ENCODE peak calls at places on chromosomes 11 and 22, in ten cellular contexts. S is stimulated activated naive CD8-positive, alpha-beta T cell treated with anti-CD3 and anti-CD28 coated beads, Interleukin-15, amount 100 ng/mL, for 72 hours; X is WTC11; E is naive thymus-derived CD8-positive, alpha-beta T cell; L is NCI-H1105; B is heart left ventricle; N is activated CD4-positive, alpha-beta T cell treated with anti-CD3 and anti-CD28 coated beads, Interleukin-2, amount 50 U/mL, for 4 hours; H is bronchial epithelial cell; F is hepatocyte; J is PC-3. I is an unnamed sample.

GRCh38 chr22:20857838-20858614 is 585 bp downstream of the PI4KA start:
- DNase-seq in X (peak; percentile 95), L (peak; percentile 78), F (peak; percentile 94), J (peak; percentile 67), E (peak; percentile 73), H (peak; percentile 49), B (peak; percentile 91), N (peak; percentile 83), S (peak; percentile 84), I (peak; percentile 86)

GRCh38 chr22:37808294-37808657 is 542 bp downstream of the GCAT start:
- DNase-seq in H (peak; percentile 33), E (no peak), S (no peak), B (no peak), L (no peak), J (no peak), N (no peak), X (no peak), F (no peak), I (no peak)

GRCh38 chr22:36926721-36927435 is 13.4 kb downstream of the CSF2RB start:
- DNase-seq in N (no peak), F (no peak), H (no peak), B (no peak), J (no peak), L (no peak), E (no peak), X (no peak), S (no peak), I (no peak)

GRCh38 chr11:20056109-20057054 is 103.9 kb downstream of the DBX1 start:
- DNase-seq in B (no peak), S (no peak), E (no peak), H (peak; percentile 89), L (no peak), F (no peak), J (no peak), N (no peak), X (no peak), I (no peak)

GRCh38 chr22:32327066-32327465 is 30.6 kb upstream of the RFPL3 start:
- DNase-seq in L (no peak), H (peak; percentile 22), S (no peak), E (peak; percentile 7), X (no peak), J (peak; percentile 14), F (no peak), N (no peak), B (no peak), I (no peak)

GRCh38 chr11:134845474-134846435 is 433.7 kb upstream of the B3GAT1 start:
- DNase-seq in H (no peak), B (no peak), S (no peak), N (no peak), X (no peak), L (no peak), J (no peak), F (no peak), E (no peak), I (no peak)

GRCh38 chr11:47480762-47481161 is 31.8 kb upstream of the RAPSN start:
- DNase-seq in H (no peak), J (no peak), L (no peak), F (no peak), S (no peak), N (no peak), X (no peak), E (no peak), B (no peak), I (no peak)

GRCh38 chr11:71446150-71446549 is 2.0 kb downstream of the DHCR7 start:
- DNase-seq in X (no peak), F (no peak), B (no peak), E (no peak), H (no peak), J (no peak), N (no peak), S (no peak), L (no peak), I (no peak)

GRCh38 chr22:41305646-41306045 is 4.3 kb downstream of the ZC3H7B start:
- DNase-seq in H (peak; percentile 79), E (no peak), B (no peak), X (no peak), N (no peak), J (peak; percentile 83), F (no peak), S (no peak), L (no peak), I (no peak)

GRCh38 chr11:45879803-45880685 is 5.4 kb upstream of the MAPK8IP1 start:
- DNase-seq in J (peak; percentile 82), E (no peak), N (no peak), L (no peak), X (no peak), B (no peak), S (no peak), F (peak; percentile 60), H (no peak), I (peak; percentile 72)

GRCh38 chr11:22879615-22880014 is 19.3 kb upstream of the CCDC179 start:
- DNase-seq in N (no peak), J (no peak), E (no peak), H (peak; percentile 48), L (no peak), B (no peak), S (no peak), X (no peak), F (no peak), I (no peak)

GRCh38 chr11:10550503-10550902 is 9.5 kb upstream of the RNF141 start:
- DNase-seq in L (no peak), N (no peak), E (no peak), S (no peak), J (peak; percentile 73), F (no peak), B (no peak), X (no peak), H (peak; percentile 71), I (no peak)

GRCh38 chr11:82732734-82733443 is 775 bp downstream of the FAM181B start:
- DNase-seq in J (no peak), L (peak; percentile 43), B (no peak), H (no peak), X (peak; percentile 29), S (peak; percentile 24), N (no peak), E (peak; percentile 28), F (peak; percentile 51), I (no peak)

GRCh38 chr11:66877585-66877984 is 20.7 kb downstream of the LRFN4 start:
- DNase-seq in X (no peak), H (peak; percentile 67), J (no peak), F (no peak), N (no peak), S (no peak), L (no peak), E (no peak), B (no peak), I (peak; percentile 18)

I was measured in NCI-H2171 treated with DMSO at 0.1 percent for 48 hours.